ENCODE peak calls at places on chromosome 2, in four cellular contexts. One of them, this sample, is unnamed.

GRCh38 chr2:6914829-6915228 is 2.4 kb upstream of the RNF144A start:
- DNase-seq in lower lobe of right lung: no peak
- DNase-seq in HL-60: no peak
- DNase-seq in trophoblast cell: no peak
- DNase-seq in this sample: no peak

GRCh38 chr2:120939595-120940318 is 204.1 kb downstream of the GLI2 start:
- DNase-seq in HL-60: no peak
- DNase-seq in lower lobe of right lung: no peak
- DNase-seq in trophoblast cell: no peak
- DNase-seq in this sample: no peak

GRCh38 chr2:159155315-159155714 is 131.2 kb downstream of the WDSUB1 start:
- DNase-seq in HL-60: no peak
- DNase-seq in lower lobe of right lung: peak; percentile 81
- DNase-seq in trophoblast cell: peak; percentile 83
- DNase-seq in this sample: no peak

GRCh38 chr2:189268763-189269162 is 89.2 kb upstream of the COL5A2 start:
- DNase-seq in HL-60: no peak
- DNase-seq in trophoblast cell: no peak
- DNase-seq in lower lobe of right lung: no peak
- DNase-seq in this sample: no peak

GRCh38 chr2:23669413-23670244 is 257.3 kb downstream of the ATAD2B start:
- DNase-seq in trophoblast cell: no peak
- DNase-seq in lower lobe of right lung: peak; percentile 74
- DNase-seq in HL-60: no peak
- DNase-seq in this sample: no peak

GRCh38 chr2:28495551-28496284 is at the start of gene PLB1:
- DNase-seq in lower lobe of right lung: no peak
- DNase-seq in trophoblast cell: no peak
- DNase-seq in HL-60: no peak
- DNase-seq in this sample: no peak

GRCh38 chr2:30259071-30259470 is 27.7 kb downstream of the LBH start:
- DNase-seq in lower lobe of right lung: no peak
- DNase-seq in trophoblast cell: no peak
- DNase-seq in HL-60: no peak
- DNase-seq in this sample: no peak

GRCh38 chr2:226978300-226978699 is 142.4 kb downstream of the RHBDD1 start:
- DNase-seq in lower lobe of right lung: no peak
- DNase-seq in HL-60: no peak
- DNase-seq in trophoblast cell: no peak
- DNase-seq in this sample: no peak

GRCh38 chr2:70477473-70477872 is 76.2 kb downstream of the TGFA start:
- DNase-seq in trophoblast cell: no peak
- DNase-seq in HL-60: no peak
- DNase-seq in lower lobe of right lung: no peak
- DNase-seq in this sample: no peak

GRCh38 chr2:25835906-25836305 is 42.4 kb downstream of the ASXL2 start:
- DNase-seq in trophoblast cell: no peak
- DNase-seq in HL-60: no peak
- DNase-seq in lower lobe of right lung: no peak
- DNase-seq in this sample: no peak
- H3K27ac ChIP-seq in trophoblast cell: no peak overlapping the region
- H3K27ac ChIP-seq in HL-60: no peak overlapping the region
- H3K27ac ChIP-seq in lower lobe of right lung: no peak overlapping the region
- H3K27ac ChIP-seq in this sample: no peak overlapping the region

DNA sequence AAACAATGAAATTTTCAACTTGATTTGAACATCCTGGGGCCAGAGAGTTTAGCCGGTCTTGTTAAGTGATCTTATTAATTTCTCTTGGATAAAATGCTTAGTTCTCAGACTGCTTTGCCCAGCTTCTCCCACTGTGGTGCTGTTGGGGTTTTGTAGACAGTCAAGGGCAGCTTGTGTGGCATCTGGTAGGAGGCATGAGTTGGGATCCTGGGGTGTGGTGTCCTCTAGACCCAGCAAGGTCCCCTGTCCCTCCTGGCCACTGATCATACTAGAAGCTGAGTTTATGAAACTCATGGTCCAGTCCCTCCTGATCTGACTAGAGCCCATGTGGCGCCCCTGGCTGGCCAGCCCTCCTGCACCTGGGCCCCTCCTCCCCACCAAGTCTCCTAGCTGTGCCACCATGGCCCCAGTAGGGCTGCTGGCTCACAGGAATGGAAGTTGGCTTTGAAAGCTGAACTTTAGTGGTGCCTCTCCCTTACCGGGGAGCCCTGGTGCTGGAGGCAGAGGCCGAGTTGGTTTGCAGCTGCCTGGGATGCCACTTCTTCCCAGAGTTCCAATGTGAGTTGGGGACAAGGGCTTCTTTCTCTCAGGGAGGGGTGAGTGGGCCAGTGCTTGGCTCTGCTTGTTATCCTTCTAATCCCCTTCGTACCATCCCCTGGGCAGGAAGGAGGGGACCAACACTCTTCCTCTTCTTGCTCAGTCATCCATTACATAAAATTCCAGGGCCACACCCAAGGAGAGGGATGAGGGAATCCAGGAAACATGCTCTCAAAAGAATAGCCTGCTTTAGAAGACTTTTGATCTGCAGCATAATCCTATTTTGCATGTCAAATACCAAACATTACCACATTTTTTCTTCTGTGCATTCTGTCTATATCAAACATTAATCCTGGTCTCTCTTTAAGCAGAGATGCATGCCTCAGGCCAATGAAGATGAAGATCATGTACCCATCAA is 37.5 kb upstream of the HAAO start:
- DNase-seq in trophoblast cell: no peak
- DNase-seq in lower lobe of right lung: no peak
- DNase-seq in HL-60: no peak
- DNase-seq in this sample: no peak
- H3K27ac ChIP-seq in trophoblast cell: no peak overlapping the region
- H3K27ac ChIP-seq in lower lobe of right lung: no peak overlapping the region
- H3K27ac ChIP-seq in HL-60: no peak overlapping the region
- H3K27ac ChIP-seq in this sample: peak overlapping the region; percentile 6

DNA sequence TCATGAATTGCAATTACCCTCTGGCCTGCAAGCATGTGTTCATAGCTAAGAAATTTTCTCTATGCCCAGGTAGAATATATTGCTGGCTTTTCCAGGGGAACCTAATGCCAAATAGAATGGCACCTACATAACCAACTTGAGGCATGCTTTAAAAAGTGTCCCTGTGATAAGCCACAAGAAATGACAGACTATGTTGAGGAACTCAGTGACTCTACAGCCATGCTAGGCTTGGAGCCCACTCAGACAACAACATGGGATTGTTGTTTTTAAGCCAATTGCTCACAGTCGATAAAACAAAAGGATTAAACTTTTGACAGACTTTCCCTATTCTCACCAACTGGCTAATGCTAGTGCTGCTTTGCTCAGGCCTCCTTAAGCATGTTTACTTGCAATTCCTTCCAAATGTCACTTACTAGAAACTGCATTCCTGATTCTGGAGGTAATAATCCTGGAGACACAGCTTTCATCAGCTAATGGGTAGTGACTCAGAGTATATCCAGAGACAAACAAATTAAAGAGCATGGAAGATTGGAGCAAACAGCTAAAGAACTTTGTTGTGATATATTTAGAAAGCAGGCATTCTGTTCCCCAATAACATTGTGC is 249.0 kb downstream of the SLC8A1 start:
- DNase-seq in HL-60: no peak
- DNase-seq in lower lobe of right lung: no peak
- DNase-seq in trophoblast cell: no peak
- DNase-seq in this sample: no peak
- H3K27ac ChIP-seq in HL-60: no peak overlapping the region
- H3K27ac ChIP-seq in lower lobe of right lung: no peak overlapping the region
- H3K27ac ChIP-seq in trophoblast cell: peak overlapping the region; percentile 93
- H3K27ac ChIP-seq in this sample: peak overlapping the region; percentile 48

GRCh38 chr2:144453486-144454158 is 66.3 kb downstream of the ZEB2 start:
- DNase-seq in trophoblast cell: no peak
- DNase-seq in lower lobe of right lung: no peak
- DNase-seq in HL-60: no peak
- DNase-seq in this sample: no peak
- H3K27ac ChIP-seq in trophoblast cell: peak overlapping the region; percentile 77
- H3K27ac ChIP-seq in lower lobe of right lung: peak overlapping the region; percentile 63
- H3K27ac ChIP-seq in HL-60: no peak overlapping the region
- H3K27ac ChIP-seq in this sample: peak overlapping the region; percentile 33

GRCh38 chr2:224060783-224061482 is 21.8 kb upstream of the SERPINE2 start:
- DNase-seq in HL-60: no peak
- DNase-seq in lower lobe of right lung: no peak
- DNase-seq in trophoblast cell: no peak
- DNase-seq in this sample: no peak

GRCh38 chr2:224056889-224057288 is 17.8 kb upstream of the SERPINE2 start:
- DNase-seq in HL-60: no peak
- DNase-seq in trophoblast cell: no peak
- DNase-seq in lower lobe of right lung: no peak
- DNase-seq in this sample: no peak

GRCh38 chr2:224055101-224055500 is 16.0 kb upstream of the SERPINE2 start:
- DNase-seq in HL-60: no peak
- DNase-seq in lower lobe of right lung: no peak
- DNase-seq in trophoblast cell: no peak
- DNase-seq in this sample: no peak

GRCh38 chr2:224059178-224059577 is 20.1 kb upstream of the SERPINE2 start:
- DNase-seq in lower lobe of right lung: no peak
- DNase-seq in HL-60: no peak
- DNase-seq in trophoblast cell: no peak
- DNase-seq in this sample: no peak

GRCh38 chr2:224058048-224058775 is 19.1 kb upstream of the SERPINE2 start:
- DNase-seq in lower lobe of right lung: no peak
- DNase-seq in HL-60: no peak
- DNase-seq in trophoblast cell: no peak
- DNase-seq in this sample: no peak
- H3K27ac ChIP-seq in lower lobe of right lung: no peak overlapping the region
- H3K27ac ChIP-seq in HL-60: no peak overlapping the region
- H3K27ac ChIP-seq in trophoblast cell: no peak overlapping the region
- H3K27ac ChIP-seq in this sample: no peak overlapping the region

GRCh38 chr2:190354003-190354690 is 10.8 kb downstream of the INPP1 start:
- DNase-seq in lower lobe of right lung: no peak
- DNase-seq in HL-60: no peak
- DNase-seq in trophoblast cell: no peak
- DNase-seq in this sample: no peak

GRCh38 chr2:190353537-190353899 is 10.1 kb downstream of the INPP1 start:
- DNase-seq in HL-60: no peak
- DNase-seq in trophoblast cell: no peak
- DNase-seq in lower lobe of right lung: no peak
- DNase-seq in this sample: no peak

GRCh38 chr2:190351955-190352354 is 8.6 kb downstream of the INPP1 start:
- DNase-seq in HL-60: no peak
- DNase-seq in trophoblast cell: no peak
- DNase-seq in lower lobe of right lung: no peak
- DNase-seq in this sample: no peak

GRCh38 chr2:190352668-190353536 is 9.5 kb downstream of the INPP1 start:
- DNase-seq in trophoblast cell: no peak
- DNase-seq in lower lobe of right lung: no peak
- DNase-seq in HL-60: no peak
- DNase-seq in this sample: no peak

GRCh38 chr2:190350371-190350770 is 7.0 kb downstream of the INPP1 start:
- DNase-seq in trophoblast cell: no peak
- DNase-seq in lower lobe of right lung: no peak
- DNase-seq in HL-60: no peak
- DNase-seq in this sample: no peak
- H3K27ac ChIP-seq in trophoblast cell: no peak overlapping the region
- H3K27ac ChIP-seq in lower lobe of right lung: no peak overlapping the region
- H3K27ac ChIP-seq in HL-60: no peak overlapping the region
- H3K27ac ChIP-seq in this sample: peak overlapping the region; percentile 4

GRCh38 chr2:55763721-55764120 is 70.1 kb upstream of the PNPT1 start:
- DNase-seq in lower lobe of right lung: no peak
- DNase-seq in trophoblast cell: no peak
- DNase-seq in HL-60: no peak
- DNase-seq in this sample: no peak

GRCh38 chr2:55761526-55761925 is 67.9 kb upstream of the PNPT1 start:
- DNase-seq in trophoblast cell: no peak
- DNase-seq in lower lobe of right lung: no peak
- DNase-seq in HL-60: no peak
- DNase-seq in this sample: no peak

GRCh38 chr2:55759271-55759921 is 65.8 kb upstream of the PNPT1 start:
- DNase-seq in lower lobe of right lung: no peak
- DNase-seq in trophoblast cell: no peak
- DNase-seq in HL-60: no peak
- DNase-seq in this sample: no peak

GRCh38 chr2:55761024-55761423 is 67.4 kb upstream of the PNPT1 start:
- DNase-seq in HL-60: no peak
- DNase-seq in lower lobe of right lung: no peak
- DNase-seq in trophoblast cell: no peak
- DNase-seq in this sample: no peak

DNA sequence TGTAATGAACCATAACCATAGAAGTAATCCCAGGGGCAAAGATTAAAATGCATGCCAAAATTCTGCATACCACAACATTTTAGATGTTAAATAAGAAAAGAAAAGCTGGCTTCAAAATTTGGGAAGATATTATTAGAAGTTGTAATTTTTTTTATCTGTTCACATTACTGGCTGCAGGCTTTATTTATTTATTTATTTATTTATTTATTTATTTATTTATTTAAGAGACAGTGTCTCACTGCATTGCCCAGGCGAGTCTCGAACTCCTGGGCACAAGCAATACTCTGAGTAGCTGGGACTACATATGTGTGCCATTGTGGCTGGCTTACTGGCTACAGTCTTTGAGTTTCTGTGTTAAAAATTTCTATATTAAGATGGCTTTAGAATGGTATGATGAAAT is 66.5 kb upstream of the PNPT1 start:
- DNase-seq in HL-60: no peak
- DNase-seq in lower lobe of right lung: no peak
- DNase-seq in trophoblast cell: no peak
- DNase-seq in this sample: no peak
- H3K27ac ChIP-seq in HL-60: no peak overlapping the region
- H3K27ac ChIP-seq in lower lobe of right lung: no peak overlapping the region
- H3K27ac ChIP-seq in trophoblast cell: no peak overlapping the region
- H3K27ac ChIP-seq in this sample: no peak overlapping the region

GRCh38 chr2:65300772-65301711 is 73.4 kb downstream of the ACTR2 start:
- DNase-seq in trophoblast cell: no peak
- DNase-seq in lower lobe of right lung: peak; percentile 65
- DNase-seq in HL-60: peak; percentile 51
- DNase-seq in this sample: no peak
- H3K27ac ChIP-seq in trophoblast cell: no peak overlapping the region
- H3K27ac ChIP-seq in lower lobe of right lung: peak overlapping the region; percentile 73
- H3K27ac ChIP-seq in HL-60: peak overlapping the region; percentile 32
- H3K27ac ChIP-seq in this sample: peak overlapping the region; percentile 58

GRCh38 chr2:136129601-136130000 is 11.7 kb upstream of the CXCR4 start:
- DNase-seq in trophoblast cell: no peak
- DNase-seq in lower lobe of right lung: no peak
- DNase-seq in HL-60: no peak
- DNase-seq in this sample: no peak
- H3K27ac ChIP-seq in trophoblast cell: peak overlapping the region; percentile 72
- H3K27ac ChIP-seq in lower lobe of right lung: no peak overlapping the region
- H3K27ac ChIP-seq in HL-60: no peak overlapping the region
- H3K27ac ChIP-seq in this sample: no peak overlapping the region